ENCODE peak calls at places on chromosomes 5 and 9, in nine cellular contexts. T is ascending aorta; D is endothelial cell of umbilical vein; Z is left ventricle myocardium inferior; M is CD8-positive, alpha-beta memory T cell; U is astrocyte; I is neural progenitor cell; L is effector memory CD4-positive, alpha-beta T cell; P is A549. N is an unnamed sample.

GRCh38 chr5:2856206-2856605 is 104.7 kb upstream of the IRX2 start:
- DNase-seq in T (no peak), D (no peak), Z (no peak), M (no peak), U (no peak), I (no peak), L (no peak), P (no peak), N (no peak)

GRCh38 chr9:70829591-70830265 is 291.7 kb downstream of the TRPM3 start:
- DNase-seq in T (no peak), D (no peak), Z (no peak), M (no peak), U (no peak), I (peak; percentile 56), L (no peak), P (no peak), N (no peak)

GRCh38 chr9:81893929-81894328 is 34.3 kb upstream of the SPATA31D4 start:
- DNase-seq in T (no peak), D (no peak), Z (no peak), M (no peak), U (peak; percentile 41), I (no peak), L (no peak), P (no peak), N (no peak)

GRCh38 chr5:74643160-74643562 is 2.6 kb upstream of the ENC1 start:
- DNase-seq in T (no peak), D (peak; percentile 86), Z (no peak), M (no peak), U (peak; percentile 99), I (no peak), L (no peak), P (no peak), N (peak; percentile 82)

GRCh38 chr9:6711403-6711802 is 46.4 kb upstream of the KDM4C start:
- DNase-seq in T (no peak), D (no peak), Z (no peak), M (no peak), U (peak; percentile 48), I (no peak), L (no peak), P (no peak), N (no peak)

GRCh38 chr9:21505425-21506179 is 23.5 kb upstream of the IFNE start:
- DNase-seq in T (no peak), D (no peak), Z (no peak), M (no peak), U (peak; percentile 65), I (no peak), L (no peak), P (no peak), N (no peak)

GRCh38 chr5:138160706-138161105 is 17.7 kb downstream of the BRD8 start:
- DNase-seq in T (no peak), D (no peak), Z (no peak), M (no peak), U (no peak), I (no peak), L (no peak), P (no peak), N (no peak)

GRCh38 chr5:79567926-79568549 is 44.2 kb upstream of the TENT2 start:
- DNase-seq in T (no peak), D (no peak), Z (no peak), M (no peak), U (no peak), I (peak; percentile 44), L (no peak), P (no peak), N (no peak)

GRCh38 chr9:100294806-100295205 is 57.9 kb downstream of the TEX10 start:
- DNase-seq in T (no peak), D (peak; percentile 6), Z (no peak), M (no peak), U (no peak), I (no peak), L (no peak), P (no peak), N (no peak)

GRCh38 chr9:4983541-4984165 is 1.4 kb upstream of the JAK2 start:
- DNase-seq in T (no peak), D (no peak), Z (no peak), M (no peak), U (no peak), I (no peak), L (no peak), P (no peak), N (no peak)

GRCh38 chr9:85425153-85425611 is 316.6 kb downstream of the AGTPBP1 start:
- DNase-seq in T (peak; percentile 71), D (peak; percentile 84), Z (peak; percentile 35), M (no peak), U (no peak), I (peak; percentile 84), L (no peak), P (peak; percentile 69), N (peak; percentile 14)

GRCh38 chr5:177427211-177427822 is 841 bp downstream of the GRK6 start:
- DNase-seq in T (no peak), D (peak; percentile 13), Z (no peak), M (no peak), U (no peak), I (peak; percentile 30), L (no peak), P (no peak), N (no peak)

GRCh38 chr9:93053781-93054331 is 4.6 kb upstream of the SUSD3 start:
- DNase-seq in T (no peak), D (no peak), Z (no peak), M (no peak), U (no peak), I (no peak), L (no peak), P (no peak), N (no peak)

GRCh38 chr5:115946655-115947054 is 15.6 kb upstream of the LVRN start:
- DNase-seq in T (no peak), D (no peak), Z (no peak), M (no peak), U (no peak), I (no peak), L (no peak), P (no peak), N (no peak)

GRCh38 chr5:73312872-73313510 is 135.6 kb downstream of the FOXD1 start:
- DNase-seq in T (no peak), D (no peak), Z (no peak), M (no peak), U (no peak), I (no peak), L (no peak), P (no peak), N (no peak)

GRCh38 chr5:73314395-73315195 is 134.0 kb downstream of the FOXD1 start:
- DNase-seq in T (no peak), D (no peak), Z (no peak), M (no peak), U (peak; percentile 64), I (no peak), L (no peak), P (no peak), N (no peak)

GRCh38 chr5:73312146-73312871 is 136.3 kb downstream of the FOXD1 start:
- DNase-seq in T (no peak), D (no peak), Z (no peak), M (peak; percentile 66), U (peak; percentile 100), I (peak; percentile 50), L (peak; percentile 3), P (no peak), N (peak; percentile 46)

GRCh38 chr5:73307645-73308346 is 134.8 kb downstream of the TMEM174 start:
- DNase-seq in T (no peak), D (no peak), Z (no peak), M (no peak), U (no peak), I (no peak), L (no peak), P (no peak), N (no peak)

DNA sequence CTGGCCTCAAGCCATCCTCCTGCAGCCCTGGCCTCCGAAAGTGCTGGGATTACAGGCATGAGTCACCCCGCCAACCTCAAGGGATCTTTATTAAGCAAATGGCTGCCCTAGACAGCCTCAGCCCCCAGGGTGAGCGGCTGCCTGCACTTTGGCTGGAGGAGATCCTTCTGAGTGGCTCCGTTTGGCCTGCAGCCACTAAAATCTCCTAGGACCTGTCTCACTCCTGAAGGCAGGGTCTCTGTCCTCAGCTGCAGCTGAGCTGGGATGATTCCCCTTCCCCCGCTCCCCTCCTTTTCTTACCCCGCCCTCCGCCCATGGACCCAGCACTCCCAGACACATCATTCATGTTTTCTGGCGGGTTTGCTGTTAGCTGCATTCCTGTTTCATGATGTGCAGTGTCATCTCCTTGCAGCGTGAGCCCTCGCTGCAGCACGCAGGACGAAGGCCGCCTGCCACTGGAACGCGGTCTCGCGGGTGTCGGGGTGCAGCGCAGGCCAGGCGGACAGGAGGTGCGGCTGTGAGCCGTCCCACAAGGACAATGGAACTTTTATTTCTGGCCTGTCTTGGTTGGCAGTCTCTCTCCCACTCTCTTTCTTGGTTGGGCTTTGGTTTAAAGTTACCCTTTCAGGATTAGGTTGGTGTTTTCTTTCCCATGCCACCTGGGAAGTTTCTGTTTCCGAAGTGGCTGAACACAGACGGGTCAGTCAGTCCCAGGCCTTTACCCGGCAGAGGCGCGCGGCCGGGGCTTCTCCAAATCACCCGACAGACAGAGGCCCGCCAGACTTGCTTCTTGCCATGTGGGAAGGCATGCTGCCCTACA is 137.1 kb downstream of the FOXD1 start:
- DNase-seq in T (peak; percentile 86), D (no peak), Z (no peak), M (no peak), U (peak; percentile 93), I (peak; percentile 61), L (no peak), P (no peak), N (peak; percentile 80)
- H3K4me3 ChIP-seq in T (no peak overlapping the region), D (no peak overlapping the region), Z (peak overlapping the region; percentile 45), M (no peak overlapping the region), U (no peak overlapping the region), I (peak overlapping the region; percentile 8), L (no peak overlapping the region), P (no peak overlapping the region), N (no peak overlapping the region)

GRCh38 chr9:77906991-77907390 is 124.6 kb downstream of the GNAQ start:
- DNase-seq in T (no peak), D (no peak), Z (no peak), M (no peak), U (no peak), I (no peak), L (no peak), P (no peak), N (no peak)
- H3K4me1 ChIP-seq in T (peaks cover 10% of the 10 kb centered on the region), D (peaks cover 44% of the 10 kb centered on the region), Z (peaks cover 32% of the 10 kb centered on the region), M (peaks cover 31% of the 10 kb centered on the region), U (peaks cover 11% of the 10 kb centered on the region), I (peaks cover 11% of the 10 kb centered on the region), L (peaks cover 18% of the 10 kb centered on the region), P (peaks cover 16% of the 10 kb centered on the region), N (no peaks in the 10 kb centered on the region)

GRCh38 chr5:134550271-134551214 is 25.1 kb downstream of the JADE2 start:
- DNase-seq in T (no peak), D (no peak), Z (peak; percentile 12), M (no peak), U (peak; percentile 78), I (no peak), L (no peak), P (no peak), N (no peak)
- H3K4me3 ChIP-seq in T (no peak overlapping the region), D (no peak overlapping the region), Z (no peak overlapping the region), M (no peak overlapping the region), U (no peak overlapping the region), I (no peak overlapping the region), L (no peak overlapping the region), P (no peak overlapping the region), N (no peak overlapping the region)

GRCh38 chr5:139682016-139682975 is 34.1 kb downstream of the CXXC5 start:
- DNase-seq in T (no peak), D (no peak), Z (no peak), M (no peak), U (no peak), I (peak; percentile 4), L (no peak), P (no peak), N (no peak)
- H3K4me1 ChIP-seq in T (peaks cover 36% of the 10 kb centered on the region), D (no peaks in the 10 kb centered on the region), Z (peaks cover 71% of the 10 kb centered on the region), M (no peaks in the 10 kb centered on the region), U (peaks cover 55% of the 10 kb centered on the region), I (peaks cover 58% of the 10 kb centered on the region), L (no peaks in the 10 kb centered on the region), P (peaks cover 22% of the 10 kb centered on the region), N (no peaks in the 10 kb centered on the region)